ENCODE peak calls at places on chromosomes 7 and 10, in six cellular contexts. One of them, this sample, is unnamed.

GRCh38 chr7:34430456-34430855 is 227.6 kb upstream of the NPSR1 start:
- DNase-seq in naive thymus-derived CD8-positive, alpha-beta T cell: no peak
- DNase-seq in GM12878: no peak
- DNase-seq in iris pigment epithelial cell: peak
- DNase-seq in frontal cortex: no peak
- DNase-seq in activated CD8-positive, alpha-beta memory T cell treated with anti-CD3 and anti-CD28 coated beads, Interleukin-2, amount 10 ng/mL, durations not matched to agents 7 days and 5 days: no peak
- DNase-seq in this sample: peak

GRCh38 chr7:105910172-105910571 is 33.8 kb upstream of the ATXN7L1 start:
- DNase-seq in naive thymus-derived CD8-positive, alpha-beta T cell: no peak
- DNase-seq in GM12878: no peak
- DNase-seq in iris pigment epithelial cell: no peak
- DNase-seq in frontal cortex: no peak
- DNase-seq in activated CD8-positive, alpha-beta memory T cell treated with anti-CD3 and anti-CD28 coated beads, Interleukin-2, amount 10 ng/mL, durations not matched to agents 7 days and 5 days: no peak
- DNase-seq in this sample: no peak

GRCh38 chr10:120453886-120454285 is 3.1 kb upstream of the PLPP4 start:
- DNase-seq in naive thymus-derived CD8-positive, alpha-beta T cell: no peak
- DNase-seq in GM12878: no peak
- DNase-seq in iris pigment epithelial cell: no peak
- DNase-seq in frontal cortex: no peak
- DNase-seq in activated CD8-positive, alpha-beta memory T cell treated with anti-CD3 and anti-CD28 coated beads, Interleukin-2, amount 10 ng/mL, durations not matched to agents 7 days and 5 days: no peak
- DNase-seq in this sample: no peak

GRCh38 chr10:133307776-133308430 is 769 bp downstream of the TUBGCP2 start:
- DNase-seq in naive thymus-derived CD8-positive, alpha-beta T cell: peak
- DNase-seq in GM12878: peak
- DNase-seq in iris pigment epithelial cell: peak
- DNase-seq in frontal cortex: no peak
- DNase-seq in activated CD8-positive, alpha-beta memory T cell treated with anti-CD3 and anti-CD28 coated beads, Interleukin-2, amount 10 ng/mL, durations not matched to agents 7 days and 5 days: peak
- DNase-seq in this sample: peak

GRCh38 chr10:44702531-44702930 is 208.6 kb upstream of the TMEM72 start:
- DNase-seq in naive thymus-derived CD8-positive, alpha-beta T cell: no peak
- DNase-seq in GM12878: no peak
- DNase-seq in iris pigment epithelial cell: no peak
- DNase-seq in frontal cortex: no peak
- DNase-seq in activated CD8-positive, alpha-beta memory T cell treated with anti-CD3 and anti-CD28 coated beads, Interleukin-2, amount 10 ng/mL, durations not matched to agents 7 days and 5 days: no peak
- DNase-seq in this sample: no peak

GRCh38 chr7:101912711-101913110 is 95.3 kb downstream of the CUX1 start:
- DNase-seq in naive thymus-derived CD8-positive, alpha-beta T cell: no peak
- DNase-seq in GM12878: no peak
- DNase-seq in iris pigment epithelial cell: no peak
- DNase-seq in frontal cortex: no peak
- DNase-seq in activated CD8-positive, alpha-beta memory T cell treated with anti-CD3 and anti-CD28 coated beads, Interleukin-2, amount 10 ng/mL, durations not matched to agents 7 days and 5 days: no peak
- DNase-seq in this sample: peak

GRCh38 chr10:99536400-99537254 is 3.9 kb downstream of the NKX2-3 start:
- DNase-seq in naive thymus-derived CD8-positive, alpha-beta T cell: no peak
- DNase-seq in GM12878: no peak
- DNase-seq in iris pigment epithelial cell: no peak
- DNase-seq in frontal cortex: no peak
- DNase-seq in activated CD8-positive, alpha-beta memory T cell treated with anti-CD3 and anti-CD28 coated beads, Interleukin-2, amount 10 ng/mL, durations not matched to agents 7 days and 5 days: no peak
- DNase-seq in this sample: no peak

GRCh38 chr10:458466-458865 is 231.0 kb downstream of the DIP2C start:
- DNase-seq in naive thymus-derived CD8-positive, alpha-beta T cell: no peak
- DNase-seq in GM12878: no peak
- DNase-seq in iris pigment epithelial cell: no peak
- DNase-seq in frontal cortex: no peak
- DNase-seq in activated CD8-positive, alpha-beta memory T cell treated with anti-CD3 and anti-CD28 coated beads, Interleukin-2, amount 10 ng/mL, durations not matched to agents 7 days and 5 days: no peak
- DNase-seq in this sample: no peak

GRCh38 chr10:122245136-122245535 is 26.0 kb upstream of the BTBD16 start:
- DNase-seq in naive thymus-derived CD8-positive, alpha-beta T cell: no peak
- DNase-seq in GM12878: no peak
- DNase-seq in iris pigment epithelial cell: no peak
- DNase-seq in frontal cortex: no peak
- DNase-seq in activated CD8-positive, alpha-beta memory T cell treated with anti-CD3 and anti-CD28 coated beads, Interleukin-2, amount 10 ng/mL, durations not matched to agents 7 days and 5 days: no peak
- DNase-seq in this sample: no peak